ENCODE peak calls at places on chromosomes 11 and 22, in ten cellular contexts. H, G, P, Q, F, M, B, J, T and D are unnamed samples.

GRCh38 chr22:28907311-28908008 is 24.1 kb downstream of the ZNRF3 start:
- DNase-seq in H (no peak), G (no peak), P (no peak), Q (no peak), F (no peak), M (no peak), B (peak; percentile 70), J (no peak), T (no peak), D (peak; percentile 13)

GRCh38 chr11:123407124-123407995 is 22.7 kb upstream of the GRAMD1B start:
- DNase-seq in H (peak; percentile 75), G (no peak), P (peak; percentile 93), Q (peak; percentile 41), F (peak; percentile 94), M (peak; percentile 68), B (peak; percentile 80), J (peak; percentile 65), T (peak; percentile 70), D (no peak)

GRCh38 chr11:7969756-7970646 is 4.8 kb upstream of the NLRP10 start:
- DNase-seq in H (no peak), G (no peak), P (no peak), Q (no peak), F (peak; percentile 64), M (no peak), B (no peak), J (no peak), T (no peak), D (no peak)

GRCh38 chr11:72575533-72576170 is 98.6 kb downstream of the PDE2A start:
- DNase-seq in H (no peak), G (no peak), P (no peak), Q (no peak), F (no peak), M (peak; percentile 34), B (peak; percentile 7), J (no peak), T (no peak), D (no peak)

GRCh38 chr11:112922606-112923005 is 38.6 kb upstream of the NCAM1 start:
- DNase-seq in H (peak; percentile 51), G (no peak), P (no peak), Q (no peak), F (peak; percentile 55), M (no peak), B (no peak), J (no peak), T (no peak), D (no peak)

GRCh38 chr11:76251223-76251575 is 44.9 kb upstream of the WNT11 start:
- DNase-seq in H (no peak), G (no peak), P (no peak), Q (no peak), F (no peak), M (no peak), B (no peak), J (no peak), T (no peak), D (no peak)

GRCh38 chr22:41995211-41995610 is 3.4 kb upstream of the WBP2NL start:
- DNase-seq in H (no peak), G (no peak), P (no peak), Q (no peak), F (no peak), M (no peak), B (no peak), J (no peak), T (no peak), D (peak; percentile 15)

GRCh38 chr22:37032535-37033460 is 13.3 kb downstream of the MPST start:
- DNase-seq in H (peak; percentile 50), G (no peak), P (peak; percentile 88), Q (peak; percentile 22), F (peak; percentile 54), M (no peak), B (no peak), J (no peak), T (no peak), D (no peak)

GRCh38 chr11:3920148-3920852 is 64.8 kb downstream of the STIM1 start:
- DNase-seq in H (no peak), G (no peak), P (peak; percentile 47), Q (peak; percentile 74), F (no peak), M (peak; percentile 84), B (no peak), J (peak; percentile 79), T (peak; percentile 42), D (no peak)

GRCh38 chr22:21690401-21690801 is 24.6 kb downstream of the PPIL2 start:
- DNase-seq in H (no peak), G (no peak), P (no peak), Q (no peak), F (no peak), M (no peak), B (no peak), J (no peak), T (peak; percentile 69), D (no peak)

GRCh38 chr11:86577663-86578636 is 94.5 kb downstream of the ME3 start:
- DNase-seq in H (no peak), G (no peak), P (peak; percentile 79), Q (peak; percentile 64), F (no peak), M (no peak), B (no peak), J (no peak), T (no peak), D (no peak)

GRCh38 chr11:121012091-121012490 is 11.8 kb upstream of the TBCEL start:
- DNase-seq in H (no peak), G (no peak), P (no peak), Q (no peak), F (peak; percentile 39), M (no peak), B (no peak), J (no peak), T (no peak), D (no peak)

GRCh38 chr11:73761403-73761945 is 600 bp upstream of the RAB6A start:
- DNase-seq in H (no peak), G (no peak), P (no peak), Q (no peak), F (no peak), M (no peak), B (no peak), J (no peak), T (no peak), D (no peak)

GRCh38 chr11:129315781-129316579 is 59.7 kb upstream of the BARX2 start:
- DNase-seq in H (peak; percentile 54), G (no peak), P (peak; percentile 68), Q (no peak), F (peak; percentile 62), M (no peak), B (no peak), J (no peak), T (no peak), D (no peak)

GRCh38 chr22:17872491-17872890 is 98.2 kb upstream of the BID start:
- DNase-seq in H (no peak), G (no peak), P (no peak), Q (no peak), F (no peak), M (no peak), B (no peak), J (no peak), T (no peak), D (no peak)
- TF ChIP-seq CTCF in H (no peak), G (no peak), P (no peak), Q (no peak), F (no peak), M (no peak), B (no peak), J (no peak), T (no peak), D (no peak)

GRCh38 chr11:119476666-119477331 is 53.8 kb upstream of the THY1 start:
- DNase-seq in H (peak; percentile 41), G (no peak), P (no peak), Q (no peak), F (no peak), M (no peak), B (no peak), J (no peak), T (no peak), D (no peak)
- TF ChIP-seq CTCF in H (no peak), G (no peak), P (no peak), Q (no peak), F (no peak), M (no peak), B (no peak), J (no peak), T (no peak), D (no peak)

GRCh38 chr22:43885319-43885671 is 6.5 kb downstream of the PNPLA5 start:
- DNase-seq in H (no peak), G (peak; percentile 8), P (no peak), Q (no peak), F (no peak), M (no peak), B (no peak), J (no peak), T (no peak), D (peak; percentile 59)
- TF ChIP-seq CTCF in H (no peak), G (peak; percentile 4), P (no peak), Q (no peak), F (no peak), M (peak; percentile 44), B (no peak), J (no peak), T (no peak), D (peak; percentile 52)

GRCh38 chr11:405323-405975 is 9.3 kb downstream of the SIGIRR start:
- DNase-seq in H (peak; percentile 54), G (no peak), P (no peak), Q (no peak), F (no peak), M (no peak), B (no peak), J (no peak), T (no peak), D (no peak)

GRCh38 chr11:407651-408080 is 7.1 kb downstream of the SIGIRR start:
- DNase-seq in H (no peak), G (no peak), P (no peak), Q (no peak), F (no peak), M (no peak), B (no peak), J (no peak), T (no peak), D (no peak)

GRCh38 chr11:404551-405264 is 10.1 kb downstream of the SIGIRR start:
- DNase-seq in H (peak; percentile 41), G (no peak), P (no peak), Q (no peak), F (no peak), M (no peak), B (no peak), J (no peak), T (no peak), D (no peak)

GRCh38 chr11:406796-407650 is 7.8 kb downstream of the SIGIRR start:
- DNase-seq in H (peak; percentile 88), G (no peak), P (peak; percentile 83), Q (peak; percentile 40), F (peak; percentile 96), M (peak; percentile 93), B (peak; percentile 72), J (peak; percentile 94), T (peak; percentile 93), D (no peak)

DNA sequence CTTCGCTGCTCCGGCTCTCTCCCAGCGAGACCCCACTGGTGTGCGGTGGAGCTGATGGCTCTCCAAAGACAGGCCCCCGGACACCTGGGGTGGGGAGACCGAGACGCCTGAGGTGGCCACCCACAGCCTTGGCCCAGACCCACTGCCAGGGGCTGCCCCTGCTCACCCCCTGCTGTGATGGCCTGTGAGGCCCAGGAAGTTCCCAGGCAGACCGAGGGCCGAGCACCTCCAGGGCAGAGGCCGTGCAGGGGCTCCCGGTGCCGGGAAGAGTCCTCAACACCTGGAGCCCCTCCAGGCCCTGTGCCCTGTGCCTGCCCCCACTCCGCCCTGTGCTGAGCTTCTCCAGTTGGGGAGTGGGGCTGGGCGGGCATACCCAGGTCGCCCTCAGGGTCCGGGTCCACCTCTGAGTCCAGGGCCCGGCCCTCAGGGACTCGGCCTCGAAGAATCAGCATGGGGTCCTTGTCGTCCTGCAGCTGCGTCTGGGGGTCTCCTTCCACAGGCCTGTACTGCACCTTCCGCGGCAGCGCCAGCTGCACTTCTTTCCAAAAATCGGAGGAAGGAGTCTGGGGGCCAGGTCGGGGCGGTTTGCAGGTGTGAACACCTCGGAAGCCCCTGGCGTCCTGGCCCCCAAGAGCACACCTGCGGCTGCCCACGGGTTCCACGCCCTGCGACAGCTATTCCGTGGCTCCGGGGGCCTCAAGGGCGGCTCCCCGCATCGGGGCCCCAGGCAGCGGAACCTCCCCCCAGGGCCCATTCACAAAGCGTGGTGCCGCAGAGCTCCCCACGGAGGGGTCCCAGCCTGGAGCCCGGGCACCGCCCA is 8.6 kb downstream of the SIGIRR start:
- DNase-seq in H (peak; percentile 56), G (no peak), P (no peak), Q (no peak), F (no peak), M (no peak), B (no peak), J (no peak), T (no peak), D (no peak)
- TF ChIP-seq CTCF in H (no peak), G (no peak), P (no peak), Q (no peak), F (no peak), M (no peak), B (no peak), J (no peak), T (no peak), D (no peak)